ENCODE peak calls at places on chromosomes 4 and X, in eight cellular contexts. X is AG08395; Q is left kidney; Z is endodermal cell; U is activated T-cell treated with anti-CD3 and anti-CD28 coated beads, Interleukin-2, amount 50 U/mL, for 48 hours; D is iris pigment epithelial cell; S is hippocampal formation; Y is AG09319. L is an unnamed sample.

GRCh38 chrX:115419094-115419493 is 129.6 kb downstream of the LUZP4 start:
- DNase-seq in X (no peak), Q (no peak), Z (no peak), U (no peak), D (peak), S (no peak), Y (no peak), L (no peak)

GRCh38 chr4:147994076-147994475 is 262.2 kb downstream of the ARHGAP10 start:
- DNase-seq in X (no peak), Q (peak), Z (no peak), U (no peak), D (peak), S (no peak), Y (no peak), L (peak)

GRCh38 chrX:11103751-11104150 is 7.4 kb upstream of the HCCS start:
- DNase-seq in X (no peak), Q (no peak), Z (no peak), U (no peak), D (no peak), S (no peak), Y (no peak), L (no peak)

GRCh38 chr4:152243890-152244595 is 291.8 kb downstream of the FBXW7 start:
- DNase-seq in X (peak), Q (no peak), Z (no peak), U (no peak), D (no peak), S (no peak), Y (no peak), L (no peak)

GRCh38 chrX:123959281-123960063 is 2.0 kb upstream of the STAG2 start:
- DNase-seq in X (no peak), Q (peak), Z (no peak), U (no peak), D (peak), S (peak), Y (no peak), L (no peak)

GRCh38 chrX:106932960-106933537 is 12.8 kb downstream of the CLDN2 start:
- DNase-seq in X (no peak), Q (no peak), Z (no peak), U (no peak), D (peak), S (no peak), Y (no peak), L (no peak)

GRCh38 chr4:16952462-16952871 is 54.0 kb upstream of the LDB2 start:
- DNase-seq in X (peak), Q (peak), Z (no peak), U (no peak), D (no peak), S (no peak), Y (no peak), L (no peak)

GRCh38 chr4:874971-875817 is 49.3 kb upstream of the CPLX1 start:
- DNase-seq in X (no peak), Q (no peak), Z (no peak), U (no peak), D (no peak), S (no peak), Y (no peak), L (no peak)

GRCh38 chrX:74523870-74524735 is 90.3 kb downstream of the RLIM start:
- DNase-seq in X (no peak), Q (no peak), Z (no peak), U (no peak), D (no peak), S (no peak), Y (no peak), L (no peak)

GRCh38 chrX:91279479-91279878 is 155.2 kb upstream of the PABPC5 start:
- DNase-seq in X (no peak), Q (no peak), Z (no peak), U (no peak), D (no peak), S (no peak), Y (no peak), L (no peak)

GRCh38 chr4:41041541-41041940 is 172.8 kb downstream of the APBB2 start:
- DNase-seq in X (no peak), Q (no peak), Z (no peak), U (no peak), D (no peak), S (no peak), Y (no peak), L (no peak)

GRCh38 chr4:153467154-153467896 is 1.2 kb downstream of the TMEM131L start:
- DNase-seq in X (no peak), Q (peak), Z (peak), U (peak), D (peak), S (no peak), Y (no peak), L (no peak)

GRCh38 chr4:182855312-182855711 is 61.9 kb downstream of the DCTD start:
- DNase-seq in X (no peak), Q (no peak), Z (no peak), U (no peak), D (no peak), S (no peak), Y (no peak), L (no peak)

GRCh38 chr4:1721666-1722550 is 587 bp downstream of the TACC3 start:
- DNase-seq in X (no peak), Q (no peak), Z (peak), U (no peak), D (no peak), S (no peak), Y (no peak), L (no peak)

GRCh38 chr4:47122592-47123291 is 91.4 kb downstream of the GABRB1 start:
- DNase-seq in X (peak), Q (peak), Z (peak), U (peak), D (peak), S (peak), Y (peak), L (peak)

GRCh38 chr4:123561525-123561924 is 164.9 kb downstream of the SPRY1 start:
- DNase-seq in X (no peak), Q (no peak), Z (no peak), U (no peak), D (no peak), S (no peak), Y (no peak), L (no peak)

GRCh38 chr4:71156616-71157015 is 163.2 kb downstream of the DCK start:
- DNase-seq in X (no peak), Q (peak), Z (no peak), U (no peak), D (no peak), S (no peak), Y (no peak), L (no peak)

GRCh38 chrX:40008841-40009461 is 88.8 kb downstream of the BCOR start:
- DNase-seq in X (no peak), Q (peak), Z (peak), U (peak), D (peak), S (no peak), Y (no peak), L (peak)

L was measured in MV-4-11.